ENCODE peak calls at places on chromosomes 11 and 22, in four cellular contexts. One of them, this sample, is unnamed.

GRCh38 chr11:88313441-88313840 is 24.1 kb downstream of the CTSC start:
- DNase-seq in mesothelial cell of epicardium: no peak
- DNase-seq in hepatocyte: no peak
- DNase-seq in colonic mucosa: no peak
- DNase-seq in this sample: no peak

GRCh38 chr11:73506038-73506437 is 91.9 kb downstream of the FAM168A start:
- DNase-seq in colonic mucosa: no peak
- DNase-seq in hepatocyte: no peak
- DNase-seq in mesothelial cell of epicardium: no peak
- DNase-seq in this sample: no peak

GRCh38 chr11:64415286-64415685 is 56.3 kb downstream of the RPS6KA4 start:
- DNase-seq in colonic mucosa: no peak
- DNase-seq in mesothelial cell of epicardium: no peak
- DNase-seq in hepatocyte: no peak
- DNase-seq in this sample: no peak

GRCh38 chr11:92852203-92852602 is 117.2 kb upstream of the MTNR1B start:
- DNase-seq in mesothelial cell of epicardium: no peak
- DNase-seq in hepatocyte: no peak
- DNase-seq in colonic mucosa: no peak
- DNase-seq in this sample: no peak

GRCh38 chr11:130478204-130478701 is 29.8 kb downstream of the ADAMTS15 start:
- DNase-seq in colonic mucosa: peak
- DNase-seq in mesothelial cell of epicardium: no peak
- DNase-seq in hepatocyte: peak
- DNase-seq in this sample: peak

GRCh38 chr11:73538381-73538872 is 59.5 kb downstream of the FAM168A start:
- DNase-seq in hepatocyte: no peak
- DNase-seq in colonic mucosa: no peak
- DNase-seq in mesothelial cell of epicardium: no peak
- DNase-seq in this sample: no peak

GRCh38 chr22:29117799-29118477 is 45.1 kb downstream of the KREMEN1 start:
- DNase-seq in mesothelial cell of epicardium: no peak
- DNase-seq in hepatocyte: no peak
- DNase-seq in colonic mucosa: no peak
- DNase-seq in this sample: no peak

GRCh38 chr11:124798991-124799383 is 1.2 kb downstream of the MSANTD2 start:
- DNase-seq in hepatocyte: peak
- DNase-seq in mesothelial cell of epicardium: no peak
- DNase-seq in colonic mucosa: peak
- DNase-seq in this sample: no peak

GRCh38 chr22:20130739-20131592 is 638 bp upstream of the ZDHHC8 start:
- DNase-seq in colonic mucosa: peak
- DNase-seq in mesothelial cell of epicardium: peak
- DNase-seq in hepatocyte: peak
- DNase-seq in this sample: peak

GRCh38 chr22:24532075-24532474 is 22.9 kb downstream of the GUCD1 start:
- DNase-seq in hepatocyte: peak
- DNase-seq in colonic mucosa: no peak
- DNase-seq in mesothelial cell of epicardium: no peak
- DNase-seq in this sample: no peak

GRCh38 chr22:24529898-24530297 is 25.0 kb downstream of the GUCD1 start:
- DNase-seq in mesothelial cell of epicardium: no peak
- DNase-seq in colonic mucosa: no peak
- DNase-seq in hepatocyte: no peak
- DNase-seq in this sample: no peak

GRCh38 chr22:24540470-24540869 is 14.5 kb downstream of the GUCD1 start:
- DNase-seq in colonic mucosa: no peak
- DNase-seq in mesothelial cell of epicardium: no peak
- DNase-seq in hepatocyte: no peak
- DNase-seq in this sample: no peak

GRCh38 chr22:24536089-24536488 is 18.8 kb downstream of the GUCD1 start:
- DNase-seq in hepatocyte: no peak
- DNase-seq in mesothelial cell of epicardium: no peak
- DNase-seq in colonic mucosa: no peak
- DNase-seq in this sample: no peak

GRCh38 chr22:24535348-24535747 is 19.6 kb downstream of the GUCD1 start:
- DNase-seq in mesothelial cell of epicardium: no peak
- DNase-seq in colonic mucosa: no peak
- DNase-seq in hepatocyte: no peak
- DNase-seq in this sample: no peak
- TF ChIP-seq CTCF in mesothelial cell of epicardium: no peak
- TF ChIP-seq CTCF in colonic mucosa: no peak
- TF ChIP-seq CTCF in hepatocyte: no peak
- TF ChIP-seq CTCF in this sample: no peak

DNA sequence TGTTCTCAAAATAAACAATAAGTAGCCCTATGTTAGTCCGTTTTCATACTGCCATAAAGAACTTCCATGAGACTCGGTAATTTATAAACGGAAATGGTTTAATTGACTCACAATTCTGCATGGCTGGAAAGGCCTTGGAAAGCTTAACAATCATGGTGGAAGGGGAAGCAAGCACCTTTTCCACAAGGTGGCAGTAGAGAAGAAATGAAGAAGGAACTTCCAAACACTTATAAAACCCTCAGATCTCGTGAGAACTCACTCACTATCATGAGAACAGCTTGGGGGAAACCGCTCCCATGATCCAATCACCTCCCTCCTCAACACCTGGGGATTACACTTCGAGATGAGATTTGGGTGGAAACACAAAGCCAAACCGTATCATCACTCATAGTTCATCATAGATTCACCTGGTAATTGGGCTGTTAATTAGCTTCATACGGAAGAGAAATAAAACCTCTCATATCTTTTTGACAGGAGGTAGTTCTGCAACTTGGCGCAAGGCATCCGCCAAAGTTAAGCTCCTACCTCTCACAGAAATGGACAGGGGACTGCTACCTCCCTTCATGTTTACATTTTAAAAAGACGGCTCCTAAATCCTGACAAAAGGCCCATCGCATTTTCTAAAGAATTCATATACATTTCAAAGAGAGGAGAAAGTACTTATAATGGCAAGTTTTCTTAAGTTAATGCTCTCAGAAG is 49.0 kb downstream of the MUC15 start:
- DNase-seq in hepatocyte: peak
- DNase-seq in colonic mucosa: no peak
- DNase-seq in mesothelial cell of epicardium: no peak
- DNase-seq in this sample: no peak
- TF ChIP-seq CTCF in hepatocyte: peak
- TF ChIP-seq CTCF in colonic mucosa: no peak
- TF ChIP-seq CTCF in mesothelial cell of epicardium: peak
- TF ChIP-seq CTCF in this sample: no peak

GRCh38 chr11:83629775-83630174 is 343.6 kb upstream of the CCDC90B start:
- DNase-seq in colonic mucosa: no peak
- DNase-seq in hepatocyte: no peak
- DNase-seq in mesothelial cell of epicardium: no peak
- DNase-seq in this sample: no peak

GRCh38 chr11:83625336-83625735 is 339.2 kb upstream of the CCDC90B start:
- DNase-seq in mesothelial cell of epicardium: no peak
- DNase-seq in hepatocyte: no peak
- DNase-seq in colonic mucosa: no peak
- DNase-seq in this sample: no peak

GRCh38 chr11:83628622-83629347 is 342.6 kb upstream of the CCDC90B start:
- DNase-seq in mesothelial cell of epicardium: no peak
- DNase-seq in colonic mucosa: no peak
- DNase-seq in hepatocyte: no peak
- DNase-seq in this sample: no peak
- TF ChIP-seq CTCF in mesothelial cell of epicardium: no peak
- TF ChIP-seq CTCF in colonic mucosa: no peak
- TF ChIP-seq CTCF in hepatocyte: no peak
- TF ChIP-seq CTCF in this sample: no peak

GRCh38 chr11:120956710-120957500 is 67.0 kb upstream of the TBCEL start:
- DNase-seq in hepatocyte: no peak
- DNase-seq in colonic mucosa: no peak
- DNase-seq in mesothelial cell of epicardium: no peak
- DNase-seq in this sample: no peak

GRCh38 chr11:120964857-120965256 is 59.0 kb upstream of the TBCEL start:
- DNase-seq in hepatocyte: no peak
- DNase-seq in mesothelial cell of epicardium: no peak
- DNase-seq in colonic mucosa: no peak
- DNase-seq in this sample: no peak

GRCh38 chr11:120958185-120958584 is 65.7 kb upstream of the TBCEL start:
- DNase-seq in colonic mucosa: no peak
- DNase-seq in hepatocyte: no peak
- DNase-seq in mesothelial cell of epicardium: no peak
- DNase-seq in this sample: no peak

GRCh38 chr11:120954381-120954780 is 69.5 kb upstream of the TBCEL start:
- DNase-seq in hepatocyte: no peak
- DNase-seq in mesothelial cell of epicardium: no peak
- DNase-seq in colonic mucosa: no peak
- DNase-seq in this sample: no peak

GRCh38 chr11:120959189-120959588 is 64.7 kb upstream of the TBCEL start:
- DNase-seq in hepatocyte: no peak
- DNase-seq in colonic mucosa: no peak
- DNase-seq in mesothelial cell of epicardium: no peak
- DNase-seq in this sample: no peak
- TF ChIP-seq CTCF in hepatocyte: no peak
- TF ChIP-seq CTCF in colonic mucosa: no peak
- TF ChIP-seq CTCF in mesothelial cell of epicardium: no peak
- TF ChIP-seq CTCF in this sample: no peak

GRCh38 chr22:25404923-25405853 is 159.3 kb upstream of the GRK3 start:
- DNase-seq in colonic mucosa: peak
- DNase-seq in hepatocyte: peak
- DNase-seq in mesothelial cell of epicardium: peak
- DNase-seq in this sample: no peak
- TF ChIP-seq CTCF in colonic mucosa: no peak
- TF ChIP-seq CTCF in hepatocyte: no peak
- TF ChIP-seq CTCF in mesothelial cell of epicardium: no peak
- TF ChIP-seq CTCF in this sample: no peak

GRCh38 chr11:66311470-66311964 is 5.3 kb downstream of the CD248 start:
- DNase-seq in mesothelial cell of epicardium: no peak
- DNase-seq in hepatocyte: no peak
- DNase-seq in colonic mucosa: no peak
- DNase-seq in this sample: no peak
- TF ChIP-seq CTCF in mesothelial cell of epicardium: peak
- TF ChIP-seq CTCF in hepatocyte: no peak
- TF ChIP-seq CTCF in colonic mucosa: peak
- TF ChIP-seq CTCF in this sample: no peak

GRCh38 chr11:66281776-66282467 is 3.9 kb downstream of the CNIH2 start:
- DNase-seq in mesothelial cell of epicardium: no peak
- DNase-seq in colonic mucosa: no peak
- DNase-seq in hepatocyte: no peak
- DNase-seq in this sample: no peak

GRCh38 chr11:66285250-66285947 is 3.5 kb downstream of the YIF1A start:
- DNase-seq in mesothelial cell of epicardium: no peak
- DNase-seq in hepatocyte: no peak
- DNase-seq in colonic mucosa: no peak
- DNase-seq in this sample: no peak

GRCh38 chr11:66282468-66283455 is 4.8 kb downstream of the CNIH2 start:
- DNase-seq in hepatocyte: peak
- DNase-seq in mesothelial cell of epicardium: peak
- DNase-seq in colonic mucosa: peak
- DNase-seq in this sample: peak

GRCh38 chr11:66284526-66285078 is 4.3 kb downstream of the YIF1A start:
- DNase-seq in hepatocyte: no peak
- DNase-seq in colonic mucosa: no peak
- DNase-seq in mesothelial cell of epicardium: no peak
- DNase-seq in this sample: no peak

DNA sequence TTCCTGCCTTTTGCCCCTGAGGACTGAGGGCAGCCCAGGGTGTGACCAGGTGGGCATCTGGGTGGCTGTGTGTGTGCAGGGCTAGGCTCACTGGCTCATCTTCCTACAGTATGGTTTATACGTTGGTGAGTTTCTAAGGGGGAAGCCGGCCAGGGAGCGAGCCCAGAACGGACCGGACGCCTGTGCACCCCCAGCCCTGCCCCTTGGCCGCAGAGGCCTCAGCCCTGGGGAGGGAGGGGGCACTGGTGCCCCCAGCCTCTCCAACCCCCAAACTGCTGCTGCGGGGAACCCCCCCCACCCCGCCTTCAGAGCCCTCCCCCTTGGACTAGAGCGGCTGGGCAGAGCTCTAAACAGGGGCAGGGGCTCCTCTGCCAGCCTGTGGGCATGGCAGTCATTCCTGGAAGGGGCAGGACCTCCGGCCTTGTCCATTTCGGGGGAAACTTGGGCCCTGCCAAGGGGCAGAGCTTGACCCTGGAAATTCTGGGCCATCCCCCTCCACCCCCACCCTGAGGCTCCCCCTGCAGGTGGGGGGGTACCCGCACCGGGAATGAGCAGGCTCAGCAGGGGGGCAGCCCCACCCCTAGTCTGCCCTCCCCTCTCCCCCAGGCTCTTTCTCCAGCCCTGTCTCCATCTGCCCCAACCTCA is 5.4 kb downstream of the YIF1A start:
- DNase-seq in mesothelial cell of epicardium: no peak
- DNase-seq in hepatocyte: no peak
- DNase-seq in colonic mucosa: no peak
- DNase-seq in this sample: no peak
- TF ChIP-seq CTCF in mesothelial cell of epicardium: no peak
- TF ChIP-seq CTCF in hepatocyte: no peak
- TF ChIP-seq CTCF in colonic mucosa: no peak
- TF ChIP-seq CTCF in this sample: no peak